ENCODE peak calls at places on chromosomes 13 and 19, in eight cellular contexts. Q is mucosa of descending colon, L is sigmoid colon, T is ovary, B is SK-N-SH, O is stomach, V is tibial nerve, Y is psoas muscle. Z is an unnamed sample. For H3K36me3, the result is how much of the 10 kb centered on the place peaks cover.

GRCh38 chr19:34838248-34838647 is 65.2 kb upstream of the ZNF599 start:
- DNase-seq in Q (no peak), L (no peak), T (no peak), B (peak), O (peak), V (no peak), Y (no peak), Z (no peak)

GRCh38 chr13:46526763-46527162 is 26.2 kb upstream of the LRCH1 start:
- DNase-seq in Q (no peak), L (no peak), T (no peak), B (no peak), O (no peak), V (no peak), Y (no peak), Z (no peak)

GRCh38 chr19:40237791-40238190 is 11.3 kb upstream of the CCNP start:
- DNase-seq in Q (no peak), L (no peak), T (no peak), B (no peak), O (no peak), V (no peak), Y (no peak), Z (peak)

GRCh38 chr19:1266818-1267440 is 2.2 kb upstream of the CIRBP start:
- DNase-seq in Q (peak), L (peak), T (peak), B (peak), O (peak), V (no peak), Y (peak), Z (peak)

GRCh38 chr19:30690525-30690924 is 318.3 kb downstream of the ZNF536 start:
- DNase-seq in Q (no peak), L (peak), T (no peak), B (no peak), O (no peak), V (no peak), Y (no peak), Z (no peak)

GRCh38 chr13:27035892-27036235 is 135.7 kb downstream of the USP12 start:
- DNase-seq in Q (no peak), L (no peak), T (no peak), B (no peak), O (no peak), V (no peak), Y (no peak), Z (no peak)

GRCh38 chr13:37457594-37457993 is 141.0 kb downstream of the POSTN start:
- DNase-seq in Q (no peak), L (no peak), T (no peak), B (no peak), O (no peak), V (no peak), Y (no peak), Z (no peak)

GRCh38 chr19:10112895-10113591 is 1.6 kb downstream of the P2RY11 start:
- DNase-seq in Q (peak), L (no peak), T (no peak), B (peak), O (peak), V (no peak), Y (peak), Z (peak)

GRCh38 chr13:19658831-19659230 is 25.4 kb downstream of the MPHOSPH8 start:
- DNase-seq in Q (no peak), L (no peak), T (no peak), B (no peak), O (no peak), V (no peak), Y (no peak), Z (no peak)

GRCh38 chr13:100443278-100443997 is 145.2 kb downstream of the GGACT start:
- DNase-seq in Q (no peak), L (no peak), T (no peak), B (peak), O (no peak), V (no peak), Y (no peak), Z (no peak)

GRCh38 chr13:101749584-101749983 is 297.1 kb downstream of the ITGBL1 start:
- DNase-seq in Q (no peak), L (no peak), T (no peak), B (no peak), O (no peak), V (no peak), Y (no peak), Z (no peak)

GRCh38 chr19:15672580-15673175 is at the start of gene CYP4F12:
- DNase-seq in Q (peak), L (peak), T (peak), B (no peak), O (peak), V (peak), Y (peak), Z (no peak)

GRCh38 chr19:19297759-19298158 is 22.6 kb downstream of the SUGP1 start:
- DNase-seq in Q (no peak), L (no peak), T (no peak), B (peak), O (no peak), V (no peak), Y (no peak), Z (no peak)

GRCh38 chr19:19296953-19297689 is 23.2 kb downstream of the SUGP1 start:
- DNase-seq in Q (no peak), L (no peak), T (no peak), B (peak), O (no peak), V (no peak), Y (no peak), Z (no peak)

GRCh38 chr19:19300613-19301012 is 19.7 kb downstream of the SUGP1 start:
- DNase-seq in Q (no peak), L (no peak), T (no peak), B (no peak), O (no peak), V (no peak), Y (no peak), Z (peak)

GRCh38 chr19:19292607-19293006 is 19.5 kb upstream of the TM6SF2 start:
- DNase-seq in Q (no peak), L (no peak), T (no peak), B (no peak), O (no peak), V (no peak), Y (no peak), Z (no peak)

DNA sequence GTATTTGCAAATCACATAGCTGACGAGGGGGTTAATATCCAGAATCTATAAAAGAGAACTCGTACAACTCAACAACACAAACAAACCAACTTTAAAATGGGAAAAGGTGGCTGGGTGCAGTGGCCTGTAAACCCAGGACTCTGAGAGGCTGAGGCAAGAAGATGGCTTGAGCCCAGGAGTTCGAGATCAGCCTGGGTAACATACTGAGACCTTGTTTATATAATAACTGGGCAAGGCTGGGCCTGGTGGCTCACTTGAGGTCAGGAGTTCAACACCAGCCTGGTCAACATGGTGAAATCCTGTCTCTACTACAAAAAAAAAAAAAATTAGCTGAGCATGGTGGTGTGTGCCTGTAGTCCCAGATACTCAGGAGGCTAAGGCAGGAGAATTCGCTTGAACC is 21.8 kb upstream of the TM6SF2 start:
- DNase-seq in Q (no peak), L (no peak), T (no peak), B (no peak), O (no peak), V (no peak), Y (no peak), Z (no peak)
- H3K36me3 ChIP-seq in Q (under half), L (under half), T (under half), B (under half), O (half or more), V (under half), Y (under half), Z (under half)

DNA sequence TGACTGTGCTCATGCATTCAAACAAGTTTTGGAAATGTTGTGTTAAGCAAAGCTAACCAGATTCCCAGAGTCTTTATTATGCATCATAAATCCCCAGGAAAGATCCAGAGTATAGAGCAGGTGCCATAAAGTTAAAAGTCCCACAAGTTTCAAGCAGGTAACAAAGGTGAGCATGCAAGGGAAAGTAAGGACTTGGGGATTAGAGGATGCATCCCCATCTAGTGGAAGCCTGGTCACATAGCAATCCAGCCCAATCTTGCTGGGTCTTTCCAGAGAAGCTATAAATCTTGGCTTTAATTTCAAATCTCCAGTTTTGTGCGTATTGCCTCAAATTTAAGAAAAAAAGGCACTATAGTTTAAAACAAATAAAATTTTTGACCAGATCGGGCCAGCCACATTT is 72.7 kb downstream of the ZNF254 start:
- DNase-seq in Q (peak), L (no peak), T (no peak), B (peak), O (no peak), V (no peak), Y (no peak), Z (no peak)
- TF ChIP-seq CTCF in Q (peak), L (no peak), T (no peak), B (peak), O (no peak), V (no peak), Y (no peak), Z (peak)

DNA sequence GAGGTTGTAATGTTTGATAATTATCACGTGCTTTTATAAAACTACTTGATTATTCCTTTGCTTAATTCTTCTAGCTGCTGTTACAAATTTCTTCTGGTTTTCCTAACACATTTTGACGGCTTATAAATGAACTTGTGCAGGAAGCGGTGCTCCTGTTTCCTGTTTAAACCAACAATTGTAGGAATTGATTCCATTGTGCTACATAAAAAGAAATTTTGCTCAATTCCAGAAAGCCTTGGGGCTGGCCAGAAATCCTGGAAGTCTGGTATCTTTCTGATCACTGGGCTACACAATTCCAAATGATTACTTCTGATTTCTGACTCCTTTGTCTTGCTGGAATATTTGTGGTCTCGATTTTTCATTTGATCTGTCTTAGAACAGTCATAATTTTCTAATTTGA is 14.9 kb downstream of the RFC3 start:
- DNase-seq in Q (no peak), L (no peak), T (no peak), B (no peak), O (no peak), V (no peak), Y (no peak), Z (no peak)
- H3K36me3 ChIP-seq in Q (under half), L (under half), T (under half), B (half or more), O (half or more), V (under half), Y (under half), Z (under half)

DNA sequence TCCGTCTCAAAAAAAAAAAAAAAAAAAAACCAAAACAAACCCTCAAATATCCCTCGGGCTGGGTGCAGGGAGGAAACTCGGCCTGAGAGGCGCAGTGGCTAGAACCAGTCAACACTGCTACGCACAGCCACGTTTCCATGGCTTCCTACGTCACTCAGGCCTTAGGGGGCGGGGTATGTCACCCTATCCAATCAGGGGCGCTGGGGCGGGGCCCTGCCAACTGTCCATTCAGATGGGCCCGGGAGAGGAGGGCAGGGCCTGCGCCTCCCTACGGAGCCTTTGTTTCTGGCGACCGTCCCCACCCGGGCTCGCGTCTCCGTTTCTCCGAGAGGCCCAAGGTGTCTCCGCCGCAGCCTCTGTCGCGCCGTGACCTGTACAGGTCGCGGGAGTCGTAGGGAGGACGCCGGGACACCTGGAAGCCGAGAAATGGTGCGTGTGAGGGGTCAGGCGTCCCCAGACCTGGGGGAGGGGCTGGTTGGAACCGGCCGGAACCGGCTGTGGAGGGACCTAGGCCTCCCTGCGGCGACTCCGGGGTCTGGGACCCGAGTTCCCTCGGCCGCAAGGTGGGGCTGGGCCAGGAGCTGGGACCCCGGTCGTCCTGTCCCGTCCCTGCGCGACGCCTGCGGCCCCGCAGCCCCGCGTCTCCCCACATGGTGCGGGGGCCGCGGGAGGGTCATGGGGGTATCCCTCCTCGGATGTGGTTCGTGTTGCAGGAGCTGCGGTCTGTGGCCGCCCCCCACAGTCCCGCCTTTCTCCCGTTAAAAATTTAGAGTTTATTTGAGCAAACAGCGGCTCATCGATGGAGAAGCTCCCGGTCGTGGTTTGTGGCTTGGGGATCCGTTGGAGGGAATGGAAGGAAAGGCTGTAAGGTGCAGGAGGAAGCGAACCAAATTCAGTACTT is at the start of gene ZNF627:
- DNase-seq in Q (peak), L (peak), T (peak), B (peak), O (peak), V (peak), Y (peak), Z (peak)
- TF ChIP-seq CTCF in Q (no peak), L (no peak), T (peak), B (peak), O (no peak), V (no peak), Y (no peak), Z (peak)

GRCh38 chr19:50381881-50382729 is 2.0 kb upstream of the POLD1 start:
- DNase-seq in Q (no peak), L (no peak), T (no peak), B (no peak), O (no peak), V (no peak), Y (no peak), Z (no peak)
- H3K36me3 ChIP-seq in Q (under half), L (under half), T (under half), B (half or more), O (half or more), V (under half), Y (under half), Z (half or more)

DNA sequence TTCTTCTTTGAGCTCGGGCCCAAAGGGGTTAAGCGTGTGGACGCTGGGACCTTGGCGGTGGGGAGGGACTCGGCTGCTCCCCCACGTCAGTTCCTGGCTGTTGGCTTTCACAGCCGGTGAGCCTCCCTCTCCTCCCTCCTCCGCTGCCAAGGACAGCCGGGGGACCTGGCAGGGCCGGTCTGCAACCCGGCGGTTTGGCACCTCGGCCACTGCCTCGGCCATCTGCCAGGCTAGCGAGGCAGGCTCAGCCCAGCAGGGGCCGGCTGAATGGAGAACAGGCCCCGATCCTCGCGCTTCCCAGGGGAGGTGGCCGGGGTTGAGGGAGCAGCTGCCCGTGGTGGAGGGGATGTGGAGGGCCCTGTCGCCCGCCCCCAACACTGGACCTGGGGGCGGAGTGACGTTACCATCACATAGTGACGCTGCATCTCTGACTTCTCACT is 5.0 kb downstream of the TLE5 start:
- DNase-seq in Q (no peak), L (peak), T (peak), B (no peak), O (peak), V (peak), Y (peak), Z (peak)
- TF ChIP-seq CTCF in Q (no peak), L (peak), T (peak), B (no peak), O (no peak), V (no peak), Y (peak), Z (no peak)

GRCh38 chr13:114020750-114021463 is 47.0 kb upstream of the C13orf46 start:
- DNase-seq in Q (no peak), L (no peak), T (no peak), B (no peak), O (no peak), V (no peak), Y (no peak), Z (no peak)

GRCh38 chr13:114017028-114017630 is 43.3 kb upstream of the C13orf46 start:
- DNase-seq in Q (no peak), L (no peak), T (no peak), B (peak), O (no peak), V (no peak), Y (no peak), Z (no peak)

GRCh38 chr13:114018461-114019055 is 44.7 kb upstream of the C13orf46 start:
- DNase-seq in Q (no peak), L (no peak), T (no peak), B (no peak), O (no peak), V (no peak), Y (no peak), Z (peak)

GRCh38 chr13:114017966-114018365 is 44.1 kb upstream of the C13orf46 start:
- DNase-seq in Q (no peak), L (no peak), T (no peak), B (no peak), O (no peak), V (no peak), Y (no peak), Z (no peak)

GRCh38 chr13:114019367-114019766 is 45.5 kb upstream of the C13orf46 start:
- DNase-seq in Q (no peak), L (no peak), T (no peak), B (peak), O (no peak), V (no peak), Y (no peak), Z (no peak)
- H3K36me3 ChIP-seq in Q (under half), L (under half), T (under half), B (half or more), O (half or more), V (under half), Y (under half), Z (half or more)

Z was measured in left lung.